ENCODE peak calls at places on chromosomes 4 and X, in six cellular contexts. G is frontal cortex; U is pancreas; D is non-pigmented ciliary epithelial cell; R is stimulated activated CD4-positive, alpha-beta T cell treated with anti-CD3 and anti-CD28 coated beads, Interleukin-2, amount 100 ng/mL, for 48 hours; J is renal cortical epithelial cell. M is an unnamed sample.

GRCh38 chr4:175882891-175883290 is 70.8 kb upstream of the GPM6A start:
- DNase-seq in G (no peak), U (no peak), D (no peak), R (no peak), J (no peak), M (no peak)

GRCh38 chrX:153814591-153815315 is 15.6 kb downstream of the PDZD4 start:
- DNase-seq in G (no peak), U (no peak), D (no peak), R (no peak), J (no peak), M (no peak)

GRCh38 chr4:89158884-89159503 is 47.7 kb downstream of the TIGD2 start:
- DNase-seq in G (peak), U (no peak), D (no peak), R (no peak), J (peak), M (peak)

GRCh38 chr4:1382776-1383727 is 23.2 kb downstream of the NKX1-1 start:
- DNase-seq in G (no peak), U (no peak), D (no peak), R (no peak), J (no peak), M (no peak)

GRCh38 chr4:129278868-129279267 is 182.9 kb downstream of the C4orf33 start:
- DNase-seq in G (no peak), U (no peak), D (no peak), R (no peak), J (no peak), M (no peak)

GRCh38 chrX:133350751-133351150 is 64.5 kb downstream of the GPC4 start:
- DNase-seq in G (no peak), U (peak), D (no peak), R (no peak), J (peak), M (no peak)

GRCh38 chrX:132395645-132396044 is 93.2 kb downstream of the MBNL3 start:
- DNase-seq in G (no peak), U (no peak), D (no peak), R (no peak), J (no peak), M (no peak)

GRCh38 chr4:76055421-76055820 is 19.1 kb upstream of the ART3 start:
- DNase-seq in G (no peak), U (no peak), D (no peak), R (no peak), J (no peak), M (no peak)

GRCh38 chr4:86927843-86928395 is 6.9 kb upstream of the AFF1 start:
- DNase-seq in G (no peak), U (no peak), D (peak), R (no peak), J (peak), M (no peak)

GRCh38 chr4:119731146-119731742 is 102.6 kb upstream of the PDE5A start:
- DNase-seq in G (no peak), U (no peak), D (no peak), R (no peak), J (peak), M (no peak)

GRCh38 chr4:78024692-78025091 is 32.4 kb upstream of the FRAS1 start:
- DNase-seq in G (no peak), U (no peak), D (no peak), R (no peak), J (no peak), M (no peak)

GRCh38 chr4:138573246-138573645 is 331.1 kb upstream of the SLC7A11 start:
- DNase-seq in G (no peak), U (no peak), D (no peak), R (no peak), J (no peak), M (no peak)

GRCh38 chr4:71558248-71558647 is 219.4 kb downstream of the SLC4A4 start:
- DNase-seq in G (no peak), U (no peak), D (no peak), R (no peak), J (no peak), M (no peak)

GRCh38 chrX:117095393-117095792 is 632.6 kb upstream of the CT83 start:
- DNase-seq in G (no peak), U (no peak), D (no peak), R (no peak), J (no peak), M (no peak)

GRCh38 chr4:120008075-120008474 is 58.6 kb downstream of the MAD2L1 start:
- DNase-seq in G (no peak), U (no peak), D (no peak), R (no peak), J (no peak), M (no peak)

GRCh38 chr4:109119852-109120251 is 182.6 kb downstream of the COL25A1 start:
- DNase-seq in G (no peak), U (no peak), D (no peak), R (no peak), J (no peak), M (no peak)

GRCh38 chr4:140069068-140069467 is 84.9 kb downstream of the MAML3 start:
- DNase-seq in G (no peak), U (no peak), D (no peak), R (no peak), J (peak), M (no peak)

GRCh38 chrX:53483838-53484420 is 49.8 kb upstream of the HSD17B10 start:
- DNase-seq in G (no peak), U (no peak), D (no peak), R (no peak), J (no peak), M (no peak)

GRCh38 chrX:7983594-7983993 is 56.4 kb upstream of the PNPLA4 start:
- DNase-seq in G (no peak), U (no peak), D (no peak), R (no peak), J (no peak), M (no peak)

GRCh38 chr4:15691346-15692140 is 9.9 kb downstream of the FAM200B start:
- DNase-seq in G (no peak), U (no peak), D (no peak), R (no peak), J (no peak), M (peak)

GRCh38 chrX:85004255-85004654 is 578 bp downstream of the APOOL start:
- DNase-seq in G (no peak), U (no peak), D (no peak), R (no peak), J (peak), M (no peak)

GRCh38 chrX:30278365-30278764 is 30.8 kb downstream of the NR0B1 start:
- DNase-seq in G (no peak), U (no peak), D (no peak), R (no peak), J (peak), M (no peak)

GRCh38 chrX:41449615-41450014 is 2.5 kb downstream of the NYX start:
- DNase-seq in G (peak), U (no peak), D (no peak), R (no peak), J (peak), M (no peak)

GRCh38 chr4:62706423-62706822 is 1506.3 kb downstream of the ADGRL3 start:
- DNase-seq in G (no peak), U (no peak), D (no peak), R (no peak), J (no peak), M (no peak)

GRCh38 chr4:153222790-153223417 is 18.7 kb downstream of the TRIM2 start:
- DNase-seq in G (peak), U (no peak), D (no peak), R (no peak), J (no peak), M (no peak)

GRCh38 chr4:113958766-113959540 is 20.5 kb downstream of the ARSJ start:
- DNase-seq in G (no peak), U (no peak), D (peak), R (no peak), J (peak), M (peak)

GRCh38 chr4:57071340-57071739 is 38.8 kb downstream of the IGFBP7 start:
- DNase-seq in G (no peak), U (no peak), D (no peak), R (no peak), J (peak), M (no peak)

GRCh38 chr4:36285784-36286480 is 4.5 kb downstream of the DTHD1 start:
- DNase-seq in G (no peak), U (no peak), D (no peak), R (peak), J (peak), M (no peak)

GRCh38 chrX:132957211-132958085 is 981 bp downstream of the HS6ST2 start:
- DNase-seq in G (peak), U (peak), D (no peak), R (no peak), J (no peak), M (no peak)

GRCh38 chr4:185638548-185639301 is 103.4 kb upstream of the PDLIM3 start:
- DNase-seq in G (no peak), U (no peak), D (no peak), R (no peak), J (no peak), M (no peak)

GRCh38 chr4:184806711-184807110 is 19.1 kb downstream of the ACSL1 start:
- DNase-seq in G (no peak), U (no peak), D (no peak), R (no peak), J (no peak), M (no peak)

GRCh38 chr4:94545296-94545695 is 93.6 kb downstream of the PDLIM5 start:
- DNase-seq in G (no peak), U (no peak), D (peak), R (no peak), J (no peak), M (peak)

GRCh38 chrX:136156560-136157117 is 9.3 kb downstream of the FHL1 start:
- DNase-seq in G (no peak), U (no peak), D (no peak), R (no peak), J (no peak), M (no peak)

GRCh38 chr4:76546282-76547166 is 111.5 kb downstream of the SHROOM3 start:
- DNase-seq in G (no peak), U (peak), D (no peak), R (no peak), J (peak), M (no peak)

GRCh38 chr4:181728567-181728966 is 514.6 kb upstream of the TENM3 start:
- DNase-seq in G (no peak), U (no peak), D (no peak), R (no peak), J (no peak), M (no peak)

GRCh38 chr4:7193040-7193958 is 961 bp downstream of the SORCS2 start:
- DNase-seq in G (no peak), U (no peak), D (no peak), R (no peak), J (no peak), M (no peak)

GRCh38 chr4:6364146-6364545 is 94.5 kb downstream of the WFS1 start:
- DNase-seq in G (no peak), U (no peak), D (no peak), R (no peak), J (no peak), M (no peak)

GRCh38 chr4:11223261-11223660 is 205.4 kb downstream of the HS3ST1 start:
- DNase-seq in G (no peak), U (no peak), D (no peak), R (no peak), J (no peak), M (no peak)